ENCODE peak calls at places on chromosomes 2 and 18, in ten cellular contexts. One of them, this sample, is unnamed.

GRCh38 chr18:62399781-62400308 is 74.7 kb downstream of the TNFRSF11A start:
- DNase-seq in left ventricle myocardium inferior: no peak
- DNase-seq in tibial artery: no peak
- DNase-seq in MM.1S: no peak
- DNase-seq in uterus: no peak
- DNase-seq in upper lobe of right lung: no peak
- DNase-seq in CD4-positive, CD25-positive, alpha-beta regulatory T cell: no peak
- DNase-seq in PC-9: peak; percentile 24
- DNase-seq in naive thymus-derived CD4-positive, alpha-beta T cell: no peak
- DNase-seq in esophagus muscularis mucosa: no peak
- DNase-seq in this sample: no peak

GRCh38 chr2:69797836-69798465 is 31.5 kb upstream of the GMCL1 start:
- DNase-seq in left ventricle myocardium inferior: no peak
- DNase-seq in tibial artery: no peak
- DNase-seq in MM.1S: no peak
- DNase-seq in uterus: no peak
- DNase-seq in upper lobe of right lung: no peak
- DNase-seq in CD4-positive, CD25-positive, alpha-beta regulatory T cell: no peak
- DNase-seq in PC-9: no peak
- DNase-seq in naive thymus-derived CD4-positive, alpha-beta T cell: no peak
- DNase-seq in esophagus muscularis mucosa: peak; percentile 14
- DNase-seq in this sample: no peak

GRCh38 chr2:236177967-236178909 is 10.1 kb upstream of the GBX2 start:
- DNase-seq in left ventricle myocardium inferior: peak; percentile 58
- DNase-seq in tibial artery: peak; percentile 78
- DNase-seq in MM.1S: peak; percentile 8
- DNase-seq in uterus: no peak
- DNase-seq in upper lobe of right lung: peak; percentile 78
- DNase-seq in CD4-positive, CD25-positive, alpha-beta regulatory T cell: no peak
- DNase-seq in PC-9: peak; percentile 87
- DNase-seq in naive thymus-derived CD4-positive, alpha-beta T cell: no peak
- DNase-seq in esophagus muscularis mucosa: no peak
- DNase-seq in this sample: peak; percentile 54

GRCh38 chr2:78056976-78057375 is 534.8 kb upstream of the LRRTM4 start:
- DNase-seq in left ventricle myocardium inferior: no peak
- DNase-seq in tibial artery: no peak
- DNase-seq in MM.1S: no peak
- DNase-seq in uterus: no peak
- DNase-seq in upper lobe of right lung: no peak
- DNase-seq in CD4-positive, CD25-positive, alpha-beta regulatory T cell: no peak
- DNase-seq in PC-9: no peak
- DNase-seq in naive thymus-derived CD4-positive, alpha-beta T cell: no peak
- DNase-seq in esophagus muscularis mucosa: no peak
- DNase-seq in this sample: no peak

GRCh38 chr2:69694894-69695849 is 46.8 kb upstream of the ANXA4 start:
- DNase-seq in left ventricle myocardium inferior: no peak
- DNase-seq in tibial artery: no peak
- DNase-seq in MM.1S: no peak
- DNase-seq in uterus: no peak
- DNase-seq in upper lobe of right lung: no peak
- DNase-seq in CD4-positive, CD25-positive, alpha-beta regulatory T cell: no peak
- DNase-seq in PC-9: no peak
- DNase-seq in naive thymus-derived CD4-positive, alpha-beta T cell: no peak
- DNase-seq in esophagus muscularis mucosa: no peak
- DNase-seq in this sample: no peak

GRCh38 chr18:54946149-54946581 is 13.1 kb downstream of the CCDC68 start:
- DNase-seq in left ventricle myocardium inferior: peak; percentile 23
- DNase-seq in tibial artery: no peak
- DNase-seq in MM.1S: peak; percentile 35
- DNase-seq in uterus: no peak
- DNase-seq in upper lobe of right lung: no peak
- DNase-seq in CD4-positive, CD25-positive, alpha-beta regulatory T cell: peak; percentile 47
- DNase-seq in PC-9: peak; percentile 17
- DNase-seq in naive thymus-derived CD4-positive, alpha-beta T cell: peak; percentile 23
- DNase-seq in esophagus muscularis mucosa: peak; percentile 80
- DNase-seq in this sample: peak; percentile 73

GRCh38 chr2:222292113-222292737 is 6.6 kb downstream of the PAX3 start:
- DNase-seq in left ventricle myocardium inferior: no peak
- DNase-seq in tibial artery: no peak
- DNase-seq in MM.1S: no peak
- DNase-seq in uterus: no peak
- DNase-seq in upper lobe of right lung: no peak
- DNase-seq in CD4-positive, CD25-positive, alpha-beta regulatory T cell: no peak
- DNase-seq in PC-9: no peak
- DNase-seq in naive thymus-derived CD4-positive, alpha-beta T cell: no peak
- DNase-seq in esophagus muscularis mucosa: peak; percentile 83
- DNase-seq in this sample: no peak

GRCh38 chr2:26581991-26582842 is 58.9 kb downstream of the CIB4 start:
- DNase-seq in left ventricle myocardium inferior: no peak
- DNase-seq in tibial artery: peak; percentile 51
- DNase-seq in MM.1S: no peak
- DNase-seq in uterus: no peak
- DNase-seq in upper lobe of right lung: peak; percentile 40
- DNase-seq in CD4-positive, CD25-positive, alpha-beta regulatory T cell: no peak
- DNase-seq in PC-9: no peak
- DNase-seq in naive thymus-derived CD4-positive, alpha-beta T cell: no peak
- DNase-seq in esophagus muscularis mucosa: no peak
- DNase-seq in this sample: no peak

GRCh38 chr2:164794432-164795231 is 47.0 kb downstream of the COBLL1 start:
- DNase-seq in left ventricle myocardium inferior: no peak
- DNase-seq in tibial artery: no peak
- DNase-seq in MM.1S: no peak
- DNase-seq in uterus: no peak
- DNase-seq in upper lobe of right lung: no peak
- DNase-seq in CD4-positive, CD25-positive, alpha-beta regulatory T cell: no peak
- DNase-seq in PC-9: no peak
- DNase-seq in naive thymus-derived CD4-positive, alpha-beta T cell: no peak
- DNase-seq in esophagus muscularis mucosa: no peak
- DNase-seq in this sample: no peak

GRCh38 chr2:240463866-240464481 is 28.5 kb downstream of the GPC1 start:
- DNase-seq in left ventricle myocardium inferior: no peak
- DNase-seq in tibial artery: no peak
- DNase-seq in MM.1S: no peak
- DNase-seq in uterus: no peak
- DNase-seq in upper lobe of right lung: no peak
- DNase-seq in CD4-positive, CD25-positive, alpha-beta regulatory T cell: no peak
- DNase-seq in PC-9: no peak
- DNase-seq in naive thymus-derived CD4-positive, alpha-beta T cell: no peak
- DNase-seq in esophagus muscularis mucosa: no peak
- DNase-seq in this sample: peak; percentile 23

GRCh38 chr2:144520718-144521487 is 984 bp upstream of the ZEB2 start:
- DNase-seq in left ventricle myocardium inferior: no peak
- DNase-seq in tibial artery: no peak
- DNase-seq in MM.1S: no peak
- DNase-seq in uterus: no peak
- DNase-seq in upper lobe of right lung: no peak
- DNase-seq in CD4-positive, CD25-positive, alpha-beta regulatory T cell: no peak
- DNase-seq in PC-9: no peak
- DNase-seq in naive thymus-derived CD4-positive, alpha-beta T cell: no peak
- DNase-seq in esophagus muscularis mucosa: no peak
- DNase-seq in this sample: no peak

GRCh38 chr2:135585586-135585985 is 54.3 kb downstream of the R3HDM1 start:
- DNase-seq in left ventricle myocardium inferior: no peak
- DNase-seq in tibial artery: no peak
- DNase-seq in MM.1S: no peak
- DNase-seq in uterus: no peak
- DNase-seq in upper lobe of right lung: no peak
- DNase-seq in CD4-positive, CD25-positive, alpha-beta regulatory T cell: no peak
- DNase-seq in PC-9: no peak
- DNase-seq in naive thymus-derived CD4-positive, alpha-beta T cell: no peak
- DNase-seq in esophagus muscularis mucosa: no peak
- DNase-seq in this sample: no peak

GRCh38 chr2:23518481-23519333 is 133.7 kb downstream of the KLHL29 start:
- DNase-seq in left ventricle myocardium inferior: no peak
- DNase-seq in tibial artery: no peak
- DNase-seq in MM.1S: no peak
- DNase-seq in uterus: no peak
- DNase-seq in upper lobe of right lung: no peak
- DNase-seq in CD4-positive, CD25-positive, alpha-beta regulatory T cell: no peak
- DNase-seq in PC-9: no peak
- DNase-seq in naive thymus-derived CD4-positive, alpha-beta T cell: no peak
- DNase-seq in esophagus muscularis mucosa: no peak
- DNase-seq in this sample: no peak

GRCh38 chr2:17878222-17879136 is at the start of gene KCNS3:
- DNase-seq in left ventricle myocardium inferior: peak; percentile 49
- DNase-seq in tibial artery: peak; percentile 68
- DNase-seq in MM.1S: peak; percentile 64
- DNase-seq in uterus: peak; percentile 25
- DNase-seq in upper lobe of right lung: peak; percentile 82
- DNase-seq in CD4-positive, CD25-positive, alpha-beta regulatory T cell: peak; percentile 15
- DNase-seq in PC-9: peak; percentile 64
- DNase-seq in naive thymus-derived CD4-positive, alpha-beta T cell: no peak
- DNase-seq in esophagus muscularis mucosa: no peak
- DNase-seq in this sample: peak; percentile 46
- H3K27ac ChIP-seq in left ventricle myocardium inferior: peak within 1 kb of the TSS; percentile 63
- H3K27ac ChIP-seq in tibial artery: peak within 1 kb of the TSS; percentile 77
- H3K27ac ChIP-seq in MM.1S: peak within 1 kb of the TSS; percentile 36
- H3K27ac ChIP-seq in uterus: peak within 1 kb of the TSS; percentile 5
- H3K27ac ChIP-seq in upper lobe of right lung: peak within 1 kb of the TSS; percentile 82
- H3K27ac ChIP-seq in CD4-positive, CD25-positive, alpha-beta regulatory T cell: no peak within 1 kb of the TSS
- H3K27ac ChIP-seq in PC-9: no peak within 1 kb of the TSS
- H3K27ac ChIP-seq in naive thymus-derived CD4-positive, alpha-beta T cell: no peak within 1 kb of the TSS
- H3K27ac ChIP-seq in esophagus muscularis mucosa: peak within 1 kb of the TSS; percentile 80
- H3K27ac ChIP-seq in this sample: no peak within 1 kb of the TSS

DNA sequence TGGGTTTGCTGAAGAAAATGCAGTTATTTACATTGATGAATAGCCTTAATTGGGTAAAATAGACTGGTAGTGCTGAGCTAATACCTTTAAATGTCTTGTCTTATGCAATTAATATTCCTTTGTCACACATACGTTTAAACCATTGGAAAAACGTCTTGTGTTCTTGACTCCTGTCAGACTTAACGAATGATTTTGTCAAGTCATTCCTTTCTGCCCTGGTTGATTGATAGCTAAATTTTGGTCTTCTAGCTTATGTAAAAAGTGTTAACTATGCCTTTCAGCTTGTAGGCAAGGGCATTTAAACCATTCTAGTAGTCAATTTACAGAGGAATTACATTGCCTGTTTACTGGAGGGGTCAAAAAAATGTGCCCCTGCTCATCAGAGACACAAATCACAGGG is 105.8 kb upstream of the LRRTM1 start:
- DNase-seq in left ventricle myocardium inferior: no peak
- DNase-seq in tibial artery: no peak
- DNase-seq in MM.1S: no peak
- DNase-seq in uterus: no peak
- DNase-seq in upper lobe of right lung: no peak
- DNase-seq in CD4-positive, CD25-positive, alpha-beta regulatory T cell: no peak
- DNase-seq in PC-9: no peak
- DNase-seq in naive thymus-derived CD4-positive, alpha-beta T cell: no peak
- DNase-seq in esophagus muscularis mucosa: no peak
- DNase-seq in this sample: no peak
- H3K9me3 ChIP-seq in left ventricle myocardium inferior: peaks cover 17% of the 10 kb centered on the region
- H3K9me3 ChIP-seq in tibial artery: no peaks in the 10 kb centered on the region
- H3K9me3 ChIP-seq in MM.1S: no peaks in the 10 kb centered on the region
- H3K9me3 ChIP-seq in uterus: no peaks in the 10 kb centered on the region
- H3K9me3 ChIP-seq in upper lobe of right lung: no peaks in the 10 kb centered on the region
- H3K9me3 ChIP-seq in CD4-positive, CD25-positive, alpha-beta regulatory T cell: peaks cover 6% of the 10 kb centered on the region
- H3K9me3 ChIP-seq in PC-9: no peaks in the 10 kb centered on the region
- H3K9me3 ChIP-seq in naive thymus-derived CD4-positive, alpha-beta T cell: peaks cover 2% of the 10 kb centered on the region
- H3K9me3 ChIP-seq in esophagus muscularis mucosa: no peaks in the 10 kb centered on the region
- H3K9me3 ChIP-seq in this sample: no peaks in the 10 kb centered on the region

GRCh38 chr2:111905990-111906735 is 7.8 kb downstream of the MERTK start:
- DNase-seq in left ventricle myocardium inferior: no peak
- DNase-seq in tibial artery: no peak
- DNase-seq in MM.1S: peak; percentile 55
- DNase-seq in uterus: no peak
- DNase-seq in upper lobe of right lung: no peak
- DNase-seq in CD4-positive, CD25-positive, alpha-beta regulatory T cell: peak; percentile 27
- DNase-seq in PC-9: no peak
- DNase-seq in naive thymus-derived CD4-positive, alpha-beta T cell: no peak
- DNase-seq in esophagus muscularis mucosa: no peak
- DNase-seq in this sample: no peak

GRCh38 chr2:111904726-111905476 is 6.5 kb downstream of the MERTK start:
- DNase-seq in left ventricle myocardium inferior: no peak
- DNase-seq in tibial artery: no peak
- DNase-seq in MM.1S: no peak
- DNase-seq in uterus: no peak
- DNase-seq in upper lobe of right lung: no peak
- DNase-seq in CD4-positive, CD25-positive, alpha-beta regulatory T cell: no peak
- DNase-seq in PC-9: no peak
- DNase-seq in naive thymus-derived CD4-positive, alpha-beta T cell: no peak
- DNase-seq in esophagus muscularis mucosa: no peak
- DNase-seq in this sample: no peak

GRCh38 chr2:111900859-111901258 is 2.5 kb downstream of the MERTK start:
- DNase-seq in left ventricle myocardium inferior: no peak
- DNase-seq in tibial artery: no peak
- DNase-seq in MM.1S: peak; percentile 40
- DNase-seq in uterus: no peak
- DNase-seq in upper lobe of right lung: no peak
- DNase-seq in CD4-positive, CD25-positive, alpha-beta regulatory T cell: no peak
- DNase-seq in PC-9: peak; percentile 21
- DNase-seq in naive thymus-derived CD4-positive, alpha-beta T cell: no peak
- DNase-seq in esophagus muscularis mucosa: peak; percentile 90
- DNase-seq in this sample: no peak

GRCh38 chr2:111903516-111903915 is 5.1 kb downstream of the MERTK start:
- DNase-seq in left ventricle myocardium inferior: no peak
- DNase-seq in tibial artery: no peak
- DNase-seq in MM.1S: no peak
- DNase-seq in uterus: no peak
- DNase-seq in upper lobe of right lung: no peak
- DNase-seq in CD4-positive, CD25-positive, alpha-beta regulatory T cell: no peak
- DNase-seq in PC-9: no peak
- DNase-seq in naive thymus-derived CD4-positive, alpha-beta T cell: no peak
- DNase-seq in esophagus muscularis mucosa: no peak
- DNase-seq in this sample: no peak

DNA sequence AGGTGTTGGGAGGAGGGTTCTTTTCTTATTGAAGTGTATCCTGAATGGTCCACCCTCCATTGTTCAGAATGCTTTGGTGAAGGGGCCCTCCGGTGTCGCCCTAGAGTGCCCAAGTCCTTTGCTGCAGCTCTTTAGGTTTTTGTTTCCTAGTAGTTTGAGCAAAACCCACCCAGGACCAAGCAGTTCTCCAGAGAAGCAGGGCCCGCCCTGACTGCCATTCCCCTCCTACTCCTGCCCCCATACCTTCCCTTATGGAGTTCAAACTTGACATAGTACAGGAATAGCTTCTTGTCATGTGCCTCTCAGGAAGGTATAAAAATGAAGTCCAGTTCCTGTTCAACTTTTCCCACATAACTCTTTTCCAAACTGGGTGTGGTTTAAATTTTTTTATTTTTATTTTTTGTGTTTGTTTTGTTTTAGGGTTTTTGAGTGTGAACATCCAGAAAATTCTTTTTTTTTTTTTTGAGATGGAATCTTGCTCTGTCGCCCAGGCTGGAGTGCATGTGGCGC is 5.6 kb downstream of the MERTK start:
- DNase-seq in left ventricle myocardium inferior: no peak
- DNase-seq in tibial artery: no peak
- DNase-seq in MM.1S: no peak
- DNase-seq in uterus: no peak
- DNase-seq in upper lobe of right lung: no peak
- DNase-seq in CD4-positive, CD25-positive, alpha-beta regulatory T cell: no peak
- DNase-seq in PC-9: no peak
- DNase-seq in naive thymus-derived CD4-positive, alpha-beta T cell: no peak
- DNase-seq in esophagus muscularis mucosa: no peak
- DNase-seq in this sample: no peak
- H3K4me1 ChIP-seq in left ventricle myocardium inferior: peaks cover 93% of the 10 kb centered on the region
- H3K4me1 ChIP-seq in tibial artery: no peaks in the 10 kb centered on the region
- H3K4me1 ChIP-seq in MM.1S: peaks cover 35% of the 10 kb centered on the region
- H3K4me1 ChIP-seq in uterus: no peaks in the 10 kb centered on the region
- H3K4me1 ChIP-seq in upper lobe of right lung: peaks cover 45% of the 10 kb centered on the region
- H3K4me1 ChIP-seq in CD4-positive, CD25-positive, alpha-beta regulatory T cell: peaks cover 15% of the 10 kb centered on the region
- H3K4me1 ChIP-seq in PC-9: peaks cover 12% of the 10 kb centered on the region
- H3K4me1 ChIP-seq in naive thymus-derived CD4-positive, alpha-beta T cell: no peaks in the 10 kb centered on the region
- H3K4me1 ChIP-seq in esophagus muscularis mucosa: peaks cover 65% of the 10 kb centered on the region
- H3K4me1 ChIP-seq in this sample: peaks cover 3% of the 10 kb centered on the region

GRCh38 chr2:101112772-101113157 is 38.4 kb downstream of the TBC1D8 start:
- DNase-seq in left ventricle myocardium inferior: no peak
- DNase-seq in tibial artery: no peak
- DNase-seq in MM.1S: no peak
- DNase-seq in uterus: no peak
- DNase-seq in upper lobe of right lung: no peak
- DNase-seq in CD4-positive, CD25-positive, alpha-beta regulatory T cell: no peak
- DNase-seq in PC-9: no peak
- DNase-seq in naive thymus-derived CD4-positive, alpha-beta T cell: no peak
- DNase-seq in esophagus muscularis mucosa: no peak
- DNase-seq in this sample: no peak
- H3K27ac ChIP-seq in left ventricle myocardium inferior: peak overlapping the region; percentile 93
- H3K27ac ChIP-seq in tibial artery: peak overlapping the region; percentile 5
- H3K27ac ChIP-seq in MM.1S: no peak overlapping the region
- H3K27ac ChIP-seq in uterus: peak overlapping the region; percentile 63
- H3K27ac ChIP-seq in upper lobe of right lung: peak overlapping the region; percentile 58
- H3K27ac ChIP-seq in CD4-positive, CD25-positive, alpha-beta regulatory T cell: no peak overlapping the region
- H3K27ac ChIP-seq in PC-9: peak overlapping the region; percentile 88
- H3K27ac ChIP-seq in naive thymus-derived CD4-positive, alpha-beta T cell: no peak overlapping the region
- H3K27ac ChIP-seq in esophagus muscularis mucosa: no peak overlapping the region
- H3K27ac ChIP-seq in this sample: peak overlapping the region; percentile 99